ENCODE peak calls at places on chromosomes 16 and 17, in ten cellular contexts. Y, N, D, P, E, G, L, A, O and B are unnamed samples.

GRCh38 chr16:2278272-2278608 is 10.3 kb upstream of the RNPS1 start:
- DNase-seq in G (no peak), E (peak; percentile 41), Y (no peak), D (no peak), N (no peak), L (no peak), O (no peak), A (no peak), P (no peak), B (no peak)

GRCh38 chr17:78925234-78925633 is at the start of gene TIMP2:
- DNase-seq in O (peak; percentile 68), N (peak; percentile 89), Y (no peak), G (no peak), A (no peak), E (peak; percentile 86), P (peak; percentile 91), L (peak; percentile 83), D (peak; percentile 30), B (peak; percentile 58)

GRCh38 chr16:73022534-73022933 is 25.4 kb downstream of the ZFHX3 start:
- DNase-seq in L (no peak), N (no peak), A (no peak), P (no peak), G (no peak), Y (no peak), O (no peak), E (no peak), D (no peak), B (no peak)

GRCh38 chr17:32123782-32124181 is 18.5 kb upstream of the RHOT1 start:
- DNase-seq in E (no peak), L (peak; percentile 45), O (no peak), A (no peak), D (no peak), Y (no peak), P (no peak), N (peak; percentile 43), G (no peak), B (no peak)

GRCh38 chr16:70685061-70685937 is 554 bp downstream of the MTSS2 start:
- DNase-seq in A (no peak), G (no peak), E (no peak), P (no peak), O (no peak), D (no peak), L (no peak), Y (no peak), N (peak; percentile 37), B (no peak)

GRCh38 chr17:16322636-16323035 is 30.6 kb downstream of the CENPV start:
- DNase-seq in P (no peak), N (no peak), G (peak; percentile 75), O (peak; percentile 64), A (peak; percentile 78), D (no peak), Y (no peak), L (peak; percentile 76), E (no peak), B (no peak)

GRCh38 chr17:39678340-39679116 is 9.3 kb downstream of the PGAP3 start:
- DNase-seq in P (no peak), L (no peak), O (no peak), G (no peak), E (no peak), Y (no peak), A (no peak), D (no peak), N (no peak), B (no peak)

GRCh38 chr16:22388101-22388644 is 13.8 kb upstream of the CDR2 start:
- DNase-seq in E (no peak), G (no peak), A (no peak), D (no peak), P (peak; percentile 56), L (no peak), O (no peak), Y (no peak), N (no peak), B (no peak)

GRCh38 chr16:726188-726437 is 130 bp downstream of the CCDC78 start:
- DNase-seq in E (no peak), P (peak; percentile 17), Y (no peak), D (no peak), O (no peak), L (no peak), G (no peak), A (no peak), N (no peak), B (no peak)